ENCODE peak calls at places on chromosome 3, in six cellular contexts. O is C1 segment of cervical spinal cord; R is cardiac fibroblast; C is left lobe of liver; I is activated CD8-positive, alpha-beta memory T cell treated with anti-CD3 and anti-CD28 coated beads for 24 hours; M is H9. Z is an unnamed sample.

GRCh38 chr3:141797819-141798405 is 34.7 kb downstream of the GRK7 start:
- DNase-seq in O (no peak), R (no peak), C (no peak), I (no peak), M (no peak), Z (no peak)

GRCh38 chr3:4417449-4417848 is 49.6 kb downstream of the SUMF1 start:
- DNase-seq in O (no peak), R (peak), C (no peak), I (no peak), M (no peak), Z (peak)

GRCh38 chr3:133230191-133230590 is 169.7 kb upstream of the BFSP2 start:
- DNase-seq in O (no peak), R (peak), C (no peak), I (no peak), M (no peak), Z (no peak)

GRCh38 chr3:164550857-164551256 is 527.4 kb downstream of the SI start:
- DNase-seq in O (no peak), R (no peak), C (no peak), I (no peak), M (no peak), Z (no peak)

GRCh38 chr3:101635954-101636798 is 40.8 kb downstream of the ZBTB11 start:
- DNase-seq in O (no peak), R (peak), C (no peak), I (peak), M (peak), Z (no peak)

GRCh38 chr3:8739757-8740508 is 6.3 kb downstream of the CAV3 start:
- DNase-seq in O (no peak), R (peak), C (no peak), I (peak), M (no peak), Z (no peak)

GRCh38 chr3:145125307-145125706 is 1035.7 kb downstream of the PLOD2 start:
- DNase-seq in O (no peak), R (no peak), C (no peak), I (no peak), M (no peak), Z (no peak)

GRCh38 chr3:70409018-70409417 is 96.6 kb upstream of the MDFIC2 start:
- DNase-seq in O (no peak), R (no peak), C (no peak), I (no peak), M (no peak), Z (no peak)

GRCh38 chr3:138197058-138197457 is 10.0 kb downstream of the ARMC8 start:
- DNase-seq in O (peak), R (peak), C (no peak), I (no peak), M (peak), Z (no peak)

GRCh38 chr3:36942632-36943248 is 2.1 kb downstream of the TRANK1 start:
- DNase-seq in O (no peak), R (no peak), C (no peak), I (peak), M (no peak), Z (no peak)

GRCh38 chr3:178386880-178387279 is 149.4 kb upstream of the KCNMB2 start:
- DNase-seq in O (no peak), R (no peak), C (no peak), I (no peak), M (no peak), Z (no peak)

GRCh38 chr3:53083496-53083895 is 37.6 kb upstream of the SFMBT1 start:
- DNase-seq in O (no peak), R (peak), C (peak), I (no peak), M (peak), Z (peak)

GRCh38 chr3:62940763-62941632 is 65.8 kb upstream of the CADPS start:
- DNase-seq in O (no peak), R (no peak), C (no peak), I (no peak), M (no peak), Z (no peak)

GRCh38 chr3:171049831-171050444 is 23.4 kb upstream of the SLC2A2 start:
- DNase-seq in O (peak), R (peak), C (peak), I (no peak), M (peak), Z (peak)

GRCh38 chr3:42590989-42591756 is 513 bp downstream of the SS18L2 start:
- DNase-seq in O (no peak), R (no peak), C (no peak), I (peak), M (no peak), Z (no peak)

GRCh38 chr3:127701281-127701792 is 28.6 kb downstream of the ABTB1 start:
- DNase-seq in O (no peak), R (no peak), C (no peak), I (no peak), M (no peak), Z (no peak)

GRCh38 chr3:20343790-20344189 is 157.8 kb upstream of the SGO1 start:
- DNase-seq in O (no peak), R (no peak), C (no peak), I (no peak), M (no peak), Z (no peak)

GRCh38 chr3:61278713-61279112 is 27.5 kb upstream of the FHIT start:
- DNase-seq in O (no peak), R (no peak), C (no peak), I (no peak), M (no peak), Z (no peak)